ENCODE peak calls at places on chromosomes 16 and 17, in seven cellular contexts. P is posterior cingulate gyrus, C is brain microvascular endothelial cell, H is astrocyte of the spinal cord, O is RCC 7860, A is WTC11, Q is fibroblast of pulmonary artery. L is an unnamed sample.

GRCh38 chr17:38709864-38710602 is 5.0 kb downstream of the MLLT6 start:
- DNase-seq in P (no peak), C (no peak), H (no peak), O (no peak), A (no peak), Q (no peak), L (no peak)

GRCh38 chr17:60151355-60151754 is 1.6 kb downstream of the CA4 start:
- DNase-seq in P (no peak), C (no peak), H (no peak), O (no peak), A (no peak), Q (no peak), L (no peak)

GRCh38 chr16:16052916-16053315 is 103.5 kb downstream of the ABCC1 start:
- DNase-seq in P (no peak), C (peak), H (peak), O (no peak), A (no peak), Q (no peak), L (no peak)

GRCh38 chr17:38705803-38706624 is 941 bp downstream of the MLLT6 start:
- DNase-seq in P (no peak), C (no peak), H (no peak), O (peak), A (peak), Q (peak), L (peak)

GRCh38 chr17:1967092-1967662 is 58.0 kb downstream of the RTN4RL1 start:
- DNase-seq in P (no peak), C (no peak), H (no peak), O (no peak), A (peak), Q (no peak), L (no peak)

GRCh38 chr17:68399638-68400403 is 57.5 kb downstream of the WIPI1 start:
- DNase-seq in P (no peak), C (no peak), H (peak), O (no peak), A (no peak), Q (peak), L (no peak)

GRCh38 chr16:87464691-87465300 is 28.0 kb downstream of the ZCCHC14 start:
- DNase-seq in P (no peak), C (peak), H (peak), O (peak), A (no peak), Q (peak), L (peak)

GRCh38 chr16:84518804-84519341 is 14.4 kb upstream of the MEAK7 start:
- DNase-seq in P (no peak), C (no peak), H (no peak), O (no peak), A (no peak), Q (no peak), L (no peak)

GRCh38 chr16:88531931-88532433 is 38.2 kb upstream of the ZC3H18 start:
- DNase-seq in P (no peak), C (no peak), H (no peak), O (no peak), A (no peak), Q (no peak), L (no peak)

GRCh38 chr17:28622186-28622585 is 8.2 kb upstream of the RSKR start:
- DNase-seq in P (no peak), C (no peak), H (no peak), O (no peak), A (no peak), Q (no peak), L (no peak)

GRCh38 chr16:14652726-14653125 is 20.0 kb downstream of the BFAR start:
- DNase-seq in P (no peak), C (no peak), H (no peak), O (no peak), A (no peak), Q (no peak), L (no peak)

GRCh38 chr17:45833826-45834439 is 10.7 kb upstream of the SPPL2C start:
- DNase-seq in P (no peak), C (no peak), H (no peak), O (no peak), A (no peak), Q (no peak), L (no peak)

GRCh38 chr17:50613596-50613995 is 21.1 kb upstream of the ABCC3 start:
- DNase-seq in P (no peak), C (no peak), H (no peak), O (no peak), A (no peak), Q (no peak), L (no peak)

GRCh38 chr16:88649195-88649923 is 1.5 kb downstream of the CYBA start:
- DNase-seq in P (no peak), C (no peak), H (no peak), O (no peak), A (no peak), Q (no peak), L (peak)

GRCh38 chr16:68072038-68072695 is 13.0 kb upstream of the NFATC3 start:
- DNase-seq in P (no peak), C (peak), H (peak), O (no peak), A (no peak), Q (no peak), L (peak)

GRCh38 chr16:59188029-59188428 is 453.9 kb upstream of the GOT2 start:
- DNase-seq in P (no peak), C (no peak), H (no peak), O (no peak), A (no peak), Q (no peak), L (no peak)

GRCh38 chr16:53864819-53865491 is 161.0 kb downstream of the FTO start:
- DNase-seq in P (no peak), C (no peak), H (peak), O (peak), A (no peak), Q (no peak), L (no peak)

GRCh38 chr16:61797296-61797695 is 238.9 kb downstream of the CDH8 start:
- DNase-seq in P (no peak), C (no peak), H (no peak), O (no peak), A (no peak), Q (peak), L (no peak)

GRCh38 chr16:23223368-23223767 is 40.8 kb downstream of the SCNN1G start:
- DNase-seq in P (no peak), C (no peak), H (no peak), O (no peak), A (no peak), Q (no peak), L (no peak)

GRCh38 chr16:3311496-3311895 is 6.2 kb downstream of the ZNF75A start:
- DNase-seq in P (no peak), C (no peak), H (no peak), O (no peak), A (no peak), Q (no peak), L (no peak)

GRCh38 chr17:32486091-32486700 is 597 bp upstream of the CDK5R1 start:
- DNase-seq in P (peak), C (no peak), H (peak), O (peak), A (peak), Q (peak), L (peak)

GRCh38 chr17:39527220-39527813 is 66.0 kb downstream of the CDK12 start:
- DNase-seq in P (no peak), C (peak), H (no peak), O (no peak), A (no peak), Q (peak), L (no peak)

GRCh38 chr17:16040710-16041251 is 41.2 kb downstream of the TTC19 start:
- DNase-seq in P (no peak), C (peak), H (peak), O (no peak), A (no peak), Q (peak), L (peak)

L was measured in pancreas.